ENCODE peak calls at places on chromosomes 1 and 21, in six cellular contexts. One of them, this sample, is unnamed.

GRCh38 chr21:45525153-45525909 is 16.9 kb downstream of the SLC19A1 start:
- DNase-seq in ascending aorta: peak; percentile 5
- DNase-seq in fibroblast of pulmonary artery: no peak
- DNase-seq in uterus: peak; percentile 14
- DNase-seq in fibroblast of mammary gland: no peak
- DNase-seq in tibial artery: no peak
- DNase-seq in this sample: no peak

GRCh38 chr1:188027613-188028012 is 1198.9 kb downstream of the PLA2G4A start:
- DNase-seq in tibial artery: no peak
- DNase-seq in ascending aorta: no peak
- DNase-seq in uterus: no peak
- DNase-seq in fibroblast of mammary gland: peak; percentile 81
- DNase-seq in fibroblast of pulmonary artery: peak; percentile 91
- DNase-seq in this sample: no peak

GRCh38 chr21:44682580-44683151 is 703 bp upstream of the KRTAP12-1 start:
- DNase-seq in fibroblast of mammary gland: no peak
- DNase-seq in ascending aorta: no peak
- DNase-seq in uterus: no peak
- DNase-seq in tibial artery: no peak
- DNase-seq in fibroblast of pulmonary artery: no peak
- DNase-seq in this sample: no peak

GRCh38 chr1:170097449-170097948 is 23.0 kb upstream of the KIFAP3 start:
- DNase-seq in fibroblast of mammary gland: no peak
- DNase-seq in fibroblast of pulmonary artery: no peak
- DNase-seq in tibial artery: no peak
- DNase-seq in uterus: no peak
- DNase-seq in ascending aorta: no peak
- DNase-seq in this sample: no peak

GRCh38 chr21:20998456-20998789 is 214 bp downstream of the NCAM2 start:
- DNase-seq in ascending aorta: no peak
- DNase-seq in fibroblast of pulmonary artery: no peak
- DNase-seq in fibroblast of mammary gland: no peak
- DNase-seq in uterus: no peak
- DNase-seq in tibial artery: no peak
- DNase-seq in this sample: no peak

GRCh38 chr21:44875341-44875740 is 1.9 kb upstream of the PTTG1IP start:
- DNase-seq in tibial artery: no peak
- DNase-seq in uterus: no peak
- DNase-seq in fibroblast of pulmonary artery: peak; percentile 67
- DNase-seq in ascending aorta: no peak
- DNase-seq in fibroblast of mammary gland: peak; percentile 72
- DNase-seq in this sample: no peak

GRCh38 chr1:30049748-30050147 is 673.6 kb downstream of the MATN1 start:
- DNase-seq in uterus: no peak
- DNase-seq in fibroblast of pulmonary artery: no peak
- DNase-seq in ascending aorta: no peak
- DNase-seq in tibial artery: no peak
- DNase-seq in fibroblast of mammary gland: no peak
- DNase-seq in this sample: no peak

GRCh38 chr1:168654198-168654910 is 74.7 kb downstream of the DPT start:
- DNase-seq in uterus: no peak
- DNase-seq in fibroblast of pulmonary artery: no peak
- DNase-seq in fibroblast of mammary gland: peak; percentile 25
- DNase-seq in tibial artery: no peak
- DNase-seq in ascending aorta: no peak
- DNase-seq in this sample: no peak

GRCh38 chr1:155889566-155889965 is 21.6 kb downstream of the RIT1 start:
- DNase-seq in uterus: no peak
- DNase-seq in fibroblast of mammary gland: no peak
- DNase-seq in ascending aorta: no peak
- DNase-seq in fibroblast of pulmonary artery: peak; percentile 47
- DNase-seq in tibial artery: no peak
- DNase-seq in this sample: no peak

GRCh38 chr1:6357243-6357929 is 36.2 kb downstream of the ACOT7 start:
- DNase-seq in uterus: no peak
- DNase-seq in tibial artery: no peak
- DNase-seq in fibroblast of mammary gland: no peak
- DNase-seq in ascending aorta: no peak
- DNase-seq in fibroblast of pulmonary artery: no peak
- DNase-seq in this sample: peak; percentile 88

GRCh38 chr1:192061556-192061955 is 96.7 kb upstream of the RGS18 start:
- DNase-seq in ascending aorta: no peak
- DNase-seq in tibial artery: no peak
- DNase-seq in fibroblast of pulmonary artery: no peak
- DNase-seq in uterus: no peak
- DNase-seq in fibroblast of mammary gland: no peak
- DNase-seq in this sample: no peak

GRCh38 chr1:60573726-60574409 is 500.3 kb upstream of the C1orf87 start:
- DNase-seq in tibial artery: no peak
- DNase-seq in ascending aorta: no peak
- DNase-seq in fibroblast of mammary gland: peak; percentile 64
- DNase-seq in fibroblast of pulmonary artery: peak; percentile 85
- DNase-seq in uterus: no peak
- DNase-seq in this sample: no peak

GRCh38 chr1:248243204-248243603 is 12.0 kb downstream of the OR2M4 start:
- DNase-seq in uterus: no peak
- DNase-seq in tibial artery: no peak
- DNase-seq in fibroblast of pulmonary artery: peak; percentile 32
- DNase-seq in ascending aorta: no peak
- DNase-seq in fibroblast of mammary gland: peak; percentile 34
- DNase-seq in this sample: peak; percentile 24

GRCh38 chr1:221268295-221268694 is 389.1 kb downstream of the HLX start:
- DNase-seq in tibial artery: no peak
- DNase-seq in fibroblast of pulmonary artery: peak; percentile 60
- DNase-seq in fibroblast of mammary gland: peak; percentile 96
- DNase-seq in ascending aorta: no peak
- DNase-seq in uterus: no peak
- DNase-seq in this sample: no peak

GRCh38 chr1:52288286-52288685 is 77.7 kb downstream of the CC2D1B start:
- DNase-seq in fibroblast of pulmonary artery: peak; percentile 9
- DNase-seq in uterus: no peak
- DNase-seq in tibial artery: no peak
- DNase-seq in ascending aorta: no peak
- DNase-seq in fibroblast of mammary gland: peak; percentile 80
- DNase-seq in this sample: no peak

GRCh38 chr1:204647114-204647804 is 38.3 kb downstream of the LRRN2 start:
- DNase-seq in uterus: no peak
- DNase-seq in fibroblast of pulmonary artery: peak; percentile 83
- DNase-seq in fibroblast of mammary gland: peak; percentile 73
- DNase-seq in tibial artery: no peak
- DNase-seq in ascending aorta: no peak
- DNase-seq in this sample: peak; percentile 78

GRCh38 chr1:245549981-245550701 is 395.4 kb downstream of the KIF26B start:
- DNase-seq in tibial artery: no peak
- DNase-seq in fibroblast of mammary gland: no peak
- DNase-seq in ascending aorta: no peak
- DNase-seq in uterus: no peak
- DNase-seq in fibroblast of pulmonary artery: no peak
- DNase-seq in this sample: peak; percentile 55

DNA sequence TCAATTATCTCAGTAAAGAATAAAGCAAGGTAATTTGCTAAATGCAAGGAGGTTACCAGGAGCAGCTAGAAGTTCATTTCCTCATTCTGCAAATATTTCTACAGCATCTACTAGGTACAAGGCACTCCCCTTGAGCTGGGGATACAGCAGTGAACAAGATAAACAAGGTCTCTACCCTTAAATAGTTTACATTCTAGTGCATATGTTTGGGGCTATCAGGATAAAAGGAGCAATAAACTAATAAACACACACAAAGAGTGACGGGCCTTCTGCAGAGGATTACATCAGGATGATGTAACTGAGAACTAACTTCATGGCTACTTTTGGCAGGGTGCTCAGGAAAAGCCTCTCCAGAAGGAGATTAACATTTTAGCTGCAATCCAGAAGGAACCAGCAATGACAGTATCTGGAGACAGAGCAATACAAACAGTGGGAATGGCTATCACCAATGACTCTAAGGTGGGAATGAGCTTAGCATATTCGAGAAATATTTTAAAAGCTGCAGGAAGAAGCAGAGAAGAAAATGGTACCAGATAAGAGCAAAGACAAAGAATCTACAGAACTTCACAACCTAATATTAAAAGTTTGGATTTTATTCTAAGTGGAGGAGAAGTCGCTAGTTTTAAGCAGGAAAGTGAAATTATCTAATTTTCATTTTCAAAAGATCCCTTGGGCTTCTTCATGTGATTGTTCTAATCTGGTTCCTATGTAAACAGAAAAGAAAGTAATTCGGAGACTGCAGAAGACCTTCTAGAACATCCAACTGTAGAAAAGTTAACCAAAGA is 25.8 kb downstream of the TP53BP2 start:
- DNase-seq in tibial artery: no peak
- DNase-seq in fibroblast of mammary gland: peak; percentile 60
- DNase-seq in fibroblast of pulmonary artery: peak; percentile 87
- DNase-seq in uterus: no peak
- DNase-seq in ascending aorta: no peak
- DNase-seq in this sample: no peak
- H3K4me3 ChIP-seq in tibial artery: no peak overlapping the region
- H3K4me3 ChIP-seq in fibroblast of mammary gland: no peak overlapping the region
- H3K4me3 ChIP-seq in fibroblast of pulmonary artery: no peak overlapping the region
- H3K4me3 ChIP-seq in uterus: no peak overlapping the region
- H3K4me3 ChIP-seq in ascending aorta: peak overlapping the region; percentile 26
- H3K4me3 ChIP-seq in this sample: no peak overlapping the region

DNA sequence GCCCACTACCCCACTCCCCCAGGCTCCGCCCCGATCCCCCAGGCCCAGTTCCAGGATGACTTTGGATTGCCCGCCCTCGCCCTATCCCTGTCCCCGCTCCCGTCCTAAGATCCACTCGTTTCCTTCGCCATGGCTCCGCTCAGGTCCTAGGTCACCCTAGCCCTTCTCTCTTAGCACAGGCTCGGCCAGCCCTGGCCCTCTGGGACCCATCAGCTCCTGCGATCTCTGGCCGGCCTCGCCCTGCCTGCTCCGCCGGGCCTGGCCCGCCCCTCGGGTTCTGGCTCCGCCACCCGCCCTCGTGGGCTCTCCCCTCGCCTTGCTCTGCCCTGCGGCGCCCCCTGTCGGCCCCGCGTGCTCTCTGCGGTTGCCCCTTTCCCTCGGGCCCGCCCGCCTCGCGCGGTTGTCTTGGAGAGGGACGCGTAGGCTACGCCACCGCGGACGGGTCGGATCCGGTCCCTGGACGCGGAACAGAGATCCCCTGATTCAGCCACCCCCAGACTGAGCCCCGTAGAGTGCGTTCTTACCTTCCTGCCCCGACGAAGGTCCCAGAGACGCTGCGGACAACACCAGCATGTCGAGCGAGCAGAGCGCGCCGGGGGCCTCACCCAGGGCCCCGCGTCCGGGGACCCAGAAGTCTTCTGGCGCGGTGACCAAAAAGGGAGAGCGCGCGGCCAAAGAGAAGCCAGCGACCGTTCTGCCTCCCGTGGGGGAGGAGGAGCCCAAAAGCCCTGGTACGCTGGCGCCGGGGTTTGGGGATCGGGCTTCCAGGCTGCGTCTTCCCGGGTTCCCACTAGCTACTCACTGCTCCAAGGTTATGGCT is at the start of gene LRRC71:
- DNase-seq in fibroblast of pulmonary artery: peak; percentile 78
- DNase-seq in ascending aorta: no peak
- DNase-seq in uterus: peak; percentile 79
- DNase-seq in tibial artery: peak; percentile 55
- DNase-seq in fibroblast of mammary gland: peak; percentile 70
- DNase-seq in this sample: peak; percentile 99
- H3K4me3 ChIP-seq in fibroblast of pulmonary artery: peak within 1 kb of the TSS; percentile 38
- H3K4me3 ChIP-seq in ascending aorta: peak within 1 kb of the TSS; percentile 16
- H3K4me3 ChIP-seq in uterus: no peak within 1 kb of the TSS
- H3K4me3 ChIP-seq in tibial artery: peak within 1 kb of the TSS; percentile 17
- H3K4me3 ChIP-seq in fibroblast of mammary gland: peak within 1 kb of the TSS; percentile 27
- H3K4me3 ChIP-seq in this sample: peak within 1 kb of the TSS; percentile 43

GRCh38 chr1:161420763-161421455 is 53.2 kb upstream of the CFAP126 start:
- DNase-seq in tibial artery: no peak
- DNase-seq in uterus: no peak
- DNase-seq in fibroblast of pulmonary artery: no peak
- DNase-seq in fibroblast of mammary gland: no peak
- DNase-seq in ascending aorta: no peak
- DNase-seq in this sample: peak; percentile 60

DNA sequence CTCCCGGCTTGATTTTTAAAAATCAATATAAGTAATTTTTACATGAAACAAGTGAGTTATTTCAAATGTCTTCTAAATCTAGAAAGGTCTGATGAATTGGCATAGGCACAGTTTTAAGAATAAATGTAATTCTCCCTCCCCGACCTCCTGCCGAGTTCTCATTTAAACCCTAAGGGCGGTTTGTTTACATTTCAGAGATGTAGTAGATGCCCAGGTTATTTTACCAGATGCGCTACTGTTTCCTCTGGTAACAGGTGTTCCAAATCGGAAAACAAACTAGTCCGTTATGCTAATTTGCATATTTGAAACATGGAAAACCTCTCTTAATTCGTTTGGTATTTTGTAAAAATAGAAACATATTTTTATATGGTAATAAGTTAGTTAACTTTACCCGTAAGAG is 53.8 kb upstream of the CFAP126 start:
- DNase-seq in fibroblast of pulmonary artery: no peak
- DNase-seq in fibroblast of mammary gland: no peak
- DNase-seq in ascending aorta: no peak
- DNase-seq in uterus: no peak
- DNase-seq in tibial artery: no peak
- DNase-seq in this sample: no peak
- H3K4me3 ChIP-seq in fibroblast of pulmonary artery: no peak overlapping the region
- H3K4me3 ChIP-seq in fibroblast of mammary gland: no peak overlapping the region
- H3K4me3 ChIP-seq in ascending aorta: no peak overlapping the region
- H3K4me3 ChIP-seq in uterus: no peak overlapping the region
- H3K4me3 ChIP-seq in tibial artery: no peak overlapping the region
- H3K4me3 ChIP-seq in this sample: peak overlapping the region; percentile 47

GRCh38 chr1:229062135-229062534 is 208.8 kb upstream of the RAB4A start:
- DNase-seq in ascending aorta: no peak
- DNase-seq in tibial artery: no peak
- DNase-seq in fibroblast of pulmonary artery: no peak
- DNase-seq in fibroblast of mammary gland: no peak
- DNase-seq in uterus: no peak
- DNase-seq in this sample: no peak

GRCh38 chr1:229059671-229060079 is 211.2 kb upstream of the RAB4A start:
- DNase-seq in ascending aorta: no peak
- DNase-seq in uterus: peak; percentile 38
- DNase-seq in tibial artery: peak; percentile 57
- DNase-seq in fibroblast of mammary gland: peak; percentile 81
- DNase-seq in fibroblast of pulmonary artery: peak; percentile 90
- DNase-seq in this sample: no peak

GRCh38 chr1:229058716-229059115 is 212.2 kb upstream of the RAB4A start:
- DNase-seq in fibroblast of pulmonary artery: peak; percentile 19
- DNase-seq in tibial artery: peak; percentile 38
- DNase-seq in uterus: no peak
- DNase-seq in ascending aorta: no peak
- DNase-seq in fibroblast of mammary gland: no peak
- DNase-seq in this sample: no peak

GRCh38 chr1:229060140-229060539 is 210.8 kb upstream of the RAB4A start:
- DNase-seq in fibroblast of pulmonary artery: peak; percentile 31
- DNase-seq in tibial artery: no peak
- DNase-seq in fibroblast of mammary gland: no peak
- DNase-seq in uterus: no peak
- DNase-seq in ascending aorta: no peak
- DNase-seq in this sample: no peak

DNA sequence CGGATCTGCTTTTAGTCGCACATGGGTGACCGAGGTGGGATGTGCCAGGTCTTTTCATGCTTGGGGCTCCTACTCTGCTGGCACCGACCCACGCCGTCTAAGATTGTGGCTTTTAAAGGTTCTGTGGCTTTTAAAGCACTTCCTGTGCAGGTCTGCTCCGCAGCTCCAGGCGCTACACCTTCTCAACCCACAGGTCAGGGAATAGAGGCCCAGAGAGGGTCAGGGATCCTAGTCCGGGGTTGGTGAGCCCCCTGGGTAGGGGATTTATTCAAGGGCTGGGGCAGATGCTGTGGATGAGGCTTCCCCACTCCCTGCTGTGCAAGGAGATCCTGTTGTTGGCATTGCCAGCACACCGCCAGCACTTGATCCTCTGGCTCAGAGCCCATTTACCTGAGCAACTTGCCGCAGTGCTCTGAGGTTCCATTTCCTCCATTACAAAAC is 212.8 kb upstream of the RAB4A start:
- DNase-seq in fibroblast of pulmonary artery: no peak
- DNase-seq in uterus: no peak
- DNase-seq in fibroblast of mammary gland: no peak
- DNase-seq in tibial artery: no peak
- DNase-seq in ascending aorta: no peak
- DNase-seq in this sample: no peak
- H3K4me3 ChIP-seq in fibroblast of pulmonary artery: no peak overlapping the region
- H3K4me3 ChIP-seq in uterus: no peak overlapping the region
- H3K4me3 ChIP-seq in fibroblast of mammary gland: no peak overlapping the region
- H3K4me3 ChIP-seq in tibial artery: no peak overlapping the region
- H3K4me3 ChIP-seq in ascending aorta: no peak overlapping the region
- H3K4me3 ChIP-seq in this sample: no peak overlapping the region